ENCODE peak calls at places on chromosomes 3 and 15, in five cellular contexts. One of them, this sample, is unnamed.

GRCh38 chr3:83567935-83568334 is 1390.9 kb upstream of the CADM2 start:
- DNase-seq in A549: no peak
- DNase-seq in WTC11: no peak
- DNase-seq in HepG2: no peak
- DNase-seq in GM12878: no peak
- DNase-seq in this sample: no peak

GRCh38 chr15:69393831-69394491 is 20.2 kb upstream of the KIF23 start:
- DNase-seq in A549: peak
- DNase-seq in WTC11: no peak
- DNase-seq in HepG2: no peak
- DNase-seq in GM12878: no peak
- DNase-seq in this sample: no peak

GRCh38 chr3:13783556-13783955 is 96.3 kb downstream of the WNT7A start:
- DNase-seq in A549: no peak
- DNase-seq in WTC11: no peak
- DNase-seq in HepG2: no peak
- DNase-seq in GM12878: no peak
- DNase-seq in this sample: no peak

GRCh38 chr3:182487621-182488020 is 305.7 kb upstream of the ATP11B start:
- DNase-seq in A549: no peak
- DNase-seq in WTC11: no peak
- DNase-seq in HepG2: no peak
- DNase-seq in GM12878: no peak
- DNase-seq in this sample: no peak

GRCh38 chr3:101384426-101384825 is 64.1 kb upstream of the IMPG2 start:
- DNase-seq in A549: no peak
- DNase-seq in WTC11: no peak
- DNase-seq in HepG2: no peak
- DNase-seq in GM12878: no peak
- DNase-seq in this sample: no peak

GRCh38 chr3:182728248-182728647 is 65.1 kb upstream of the ATP11B start:
- DNase-seq in A549: no peak
- DNase-seq in WTC11: no peak
- DNase-seq in HepG2: no peak
- DNase-seq in GM12878: no peak
- DNase-seq in this sample: no peak

GRCh38 chr3:132443421-132443820 is 26.1 kb downstream of the DNAJC13 start:
- DNase-seq in A549: no peak
- DNase-seq in WTC11: no peak
- DNase-seq in HepG2: no peak
- DNase-seq in GM12878: no peak
- DNase-seq in this sample: no peak

GRCh38 chr3:147187687-147188086 is 218.7 kb downstream of the ZIC4 start:
- DNase-seq in A549: no peak
- DNase-seq in WTC11: no peak
- DNase-seq in HepG2: no peak
- DNase-seq in GM12878: no peak
- DNase-seq in this sample: no peak

GRCh38 chr3:26307805-26308204 is 314.8 kb upstream of the LRRC3B start:
- DNase-seq in A549: no peak
- DNase-seq in WTC11: no peak
- DNase-seq in HepG2: no peak
- DNase-seq in GM12878: no peak
- DNase-seq in this sample: no peak

GRCh38 chr3:54777141-54777540 is 150.7 kb downstream of the LRTM1 start:
- DNase-seq in A549: no peak
- DNase-seq in WTC11: no peak
- DNase-seq in HepG2: no peak
- DNase-seq in GM12878: no peak
- DNase-seq in this sample: no peak

GRCh38 chr3:56776551-56776950 is 25.2 kb downstream of the ARHGEF3 start:
- DNase-seq in A549: no peak
- DNase-seq in WTC11: no peak
- DNase-seq in HepG2: no peak
- DNase-seq in GM12878: no peak
- DNase-seq in this sample: no peak

GRCh38 chr15:79853492-79854328 is 43.1 kb downstream of the MTHFS start:
- DNase-seq in A549: peak
- DNase-seq in WTC11: peak
- DNase-seq in HepG2: peak
- DNase-seq in GM12878: peak
- DNase-seq in this sample: peak

GRCh38 chr15:30791239-30791638 is 112.5 kb upstream of the FAN1 start:
- DNase-seq in A549: peak
- DNase-seq in WTC11: peak
- DNase-seq in HepG2: no peak
- DNase-seq in GM12878: no peak
- DNase-seq in this sample: peak

GRCh38 chr3:177050466-177051237 is 146.6 kb downstream of the TBL1XR1 start:
- DNase-seq in A549: peak
- DNase-seq in WTC11: no peak
- DNase-seq in HepG2: peak
- DNase-seq in GM12878: no peak
- DNase-seq in this sample: no peak

GRCh38 chr3:109328202-109328601 is 9.1 kb downstream of the DPPA4 start:
- DNase-seq in A549: no peak
- DNase-seq in WTC11: no peak
- DNase-seq in HepG2: no peak
- DNase-seq in GM12878: no peak
- DNase-seq in this sample: no peak

GRCh38 chr3:193240850-193241706 is at the start of gene PLAAT1:
- DNase-seq in A549: peak
- DNase-seq in WTC11: peak
- DNase-seq in HepG2: no peak
- DNase-seq in GM12878: no peak
- DNase-seq in this sample: peak
- TF ChIP-seq ESRRA in A549: no peak
- TF ChIP-seq ESRRA in WTC11: no peak
- TF ChIP-seq ESRRA in HepG2: no peak
- TF ChIP-seq ESRRA in GM12878: no peak
- TF ChIP-seq ESRRA in this sample: no peak

DNA sequence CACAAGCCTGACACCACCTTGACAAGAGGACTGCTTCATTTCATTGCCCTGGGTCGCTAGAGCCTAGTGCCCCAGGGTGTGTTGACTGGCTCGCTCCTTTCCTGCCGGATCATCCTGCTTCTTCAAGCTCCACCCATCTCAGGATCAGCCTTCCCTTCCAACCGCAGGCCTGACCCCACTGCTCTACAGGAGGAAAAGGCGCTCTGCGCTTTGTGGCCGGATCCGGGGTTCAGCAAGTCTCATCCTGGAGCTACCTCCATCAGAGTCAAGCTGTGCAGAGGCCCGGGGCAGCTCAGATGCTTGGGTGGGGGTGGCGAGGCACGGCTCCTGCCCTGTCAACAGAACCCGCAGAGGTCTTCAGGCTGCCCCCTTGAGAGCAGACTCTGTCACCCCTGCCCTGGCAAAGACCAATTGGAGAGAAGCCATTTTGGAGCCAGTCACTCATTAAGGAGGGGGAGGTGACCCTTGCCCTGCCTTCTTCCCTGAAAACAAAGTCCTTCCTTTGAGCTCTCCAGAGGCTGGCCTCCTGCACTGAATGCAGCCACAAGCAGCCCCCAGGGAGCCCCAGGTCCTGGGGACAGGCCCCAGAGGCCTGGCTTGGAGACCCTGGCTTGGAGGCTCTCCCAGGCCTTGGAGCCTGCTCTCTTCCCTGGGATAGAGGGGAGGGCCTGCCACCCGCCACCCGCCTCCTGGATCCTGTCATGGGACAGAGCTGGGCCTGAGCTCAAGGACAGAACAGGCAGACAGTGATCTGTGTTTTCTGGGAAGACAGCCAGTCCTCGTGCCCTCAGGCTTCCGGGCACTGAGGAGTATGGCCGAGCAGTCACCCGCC is 80.3 kb downstream of the CPN2 start:
- DNase-seq in A549: no peak
- DNase-seq in WTC11: peak
- DNase-seq in HepG2: peak
- DNase-seq in GM12878: no peak
- DNase-seq in this sample: no peak
- TF ChIP-seq ESRRA in A549: no peak
- TF ChIP-seq ESRRA in WTC11: no peak
- TF ChIP-seq ESRRA in HepG2: no peak
- TF ChIP-seq ESRRA in GM12878: no peak
- TF ChIP-seq ESRRA in this sample: no peak

GRCh38 chr3:37742121-37742520 is 119.6 kb upstream of the CTDSPL start:
- DNase-seq in A549: no peak
- DNase-seq in WTC11: no peak
- DNase-seq in HepG2: no peak
- DNase-seq in GM12878: no peak
- DNase-seq in this sample: no peak
- TF ChIP-seq ESRRA in A549: no peak
- TF ChIP-seq ESRRA in WTC11: no peak
- TF ChIP-seq ESRRA in HepG2: no peak
- TF ChIP-seq ESRRA in GM12878: no peak
- TF ChIP-seq ESRRA in this sample: no peak

GRCh38 chr3:73681198-73681597 is 56.5 kb upstream of the PDZRN3 start:
- DNase-seq in A549: no peak
- DNase-seq in WTC11: no peak
- DNase-seq in HepG2: no peak
- DNase-seq in GM12878: no peak
- DNase-seq in this sample: no peak

GRCh38 chr3:73681610-73682009 is 56.9 kb upstream of the PDZRN3 start:
- DNase-seq in A549: no peak
- DNase-seq in WTC11: no peak
- DNase-seq in HepG2: no peak
- DNase-seq in GM12878: no peak
- DNase-seq in this sample: no peak

GRCh38 chr3:73687081-73688004 is 62.6 kb upstream of the PDZRN3 start:
- DNase-seq in A549: no peak
- DNase-seq in WTC11: no peak
- DNase-seq in HepG2: no peak
- DNase-seq in GM12878: no peak
- DNase-seq in this sample: no peak

GRCh38 chr3:73683706-73684105 is 59.0 kb upstream of the PDZRN3 start:
- DNase-seq in A549: no peak
- DNase-seq in WTC11: no peak
- DNase-seq in HepG2: no peak
- DNase-seq in GM12878: no peak
- DNase-seq in this sample: no peak

GRCh38 chr3:73685061-73685460 is 60.3 kb upstream of the PDZRN3 start:
- DNase-seq in A549: no peak
- DNase-seq in WTC11: no peak
- DNase-seq in HepG2: no peak
- DNase-seq in GM12878: no peak
- DNase-seq in this sample: no peak
- TF ChIP-seq ESRRA in A549: no peak
- TF ChIP-seq ESRRA in WTC11: no peak
- TF ChIP-seq ESRRA in HepG2: no peak
- TF ChIP-seq ESRRA in GM12878: no peak
- TF ChIP-seq ESRRA in this sample: no peak

GRCh38 chr3:31613131-31613626 is 80.5 kb downstream of the STT3B start:
- DNase-seq in A549: no peak
- DNase-seq in WTC11: no peak
- DNase-seq in HepG2: no peak
- DNase-seq in GM12878: no peak
- DNase-seq in this sample: no peak

GRCh38 chr3:31614162-31614921 is 81.6 kb downstream of the STT3B start:
- DNase-seq in A549: no peak
- DNase-seq in WTC11: no peak
- DNase-seq in HepG2: no peak
- DNase-seq in GM12878: no peak
- DNase-seq in this sample: no peak

GRCh38 chr3:31606453-31606852 is 73.7 kb downstream of the STT3B start:
- DNase-seq in A549: peak
- DNase-seq in WTC11: no peak
- DNase-seq in HepG2: no peak
- DNase-seq in GM12878: no peak
- DNase-seq in this sample: no peak

GRCh38 chr3:31613654-31614053 is 80.9 kb downstream of the STT3B start:
- DNase-seq in A549: no peak
- DNase-seq in WTC11: no peak
- DNase-seq in HepG2: no peak
- DNase-seq in GM12878: no peak
- DNase-seq in this sample: no peak

DNA sequence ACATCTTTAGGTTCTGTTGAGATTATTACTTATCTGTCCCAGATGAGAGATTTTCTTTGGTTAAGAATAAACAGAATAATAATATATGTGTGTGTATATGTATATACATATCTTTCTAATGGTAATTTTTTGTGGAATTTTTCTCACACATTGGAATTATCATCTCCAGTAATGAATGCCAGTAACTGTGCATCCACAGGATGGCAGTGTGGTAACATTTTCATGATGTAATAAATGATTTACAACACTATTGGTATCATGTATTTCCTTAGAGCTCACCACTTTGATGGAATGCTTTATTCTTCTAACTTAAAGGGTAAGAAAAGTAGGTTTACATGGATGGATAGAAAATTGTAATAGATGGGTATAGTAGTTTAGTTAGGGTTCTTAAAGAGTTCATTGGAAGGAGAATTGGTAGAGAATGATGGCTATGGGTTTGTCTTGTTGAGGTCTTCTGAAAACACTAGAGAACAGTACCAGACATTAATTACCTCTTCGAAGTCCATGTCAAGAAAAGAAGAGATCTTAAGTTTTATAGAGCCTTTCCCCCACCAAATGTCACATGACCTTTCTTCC is 78.1 kb downstream of the STT3B start:
- DNase-seq in A549: peak
- DNase-seq in WTC11: no peak
- DNase-seq in HepG2: peak
- DNase-seq in GM12878: no peak
- DNase-seq in this sample: no peak
- TF ChIP-seq ESRRA in A549: no peak
- TF ChIP-seq ESRRA in WTC11: no peak
- TF ChIP-seq ESRRA in HepG2: no peak
- TF ChIP-seq ESRRA in GM12878: no peak
- TF ChIP-seq ESRRA in this sample: no peak

GRCh38 chr15:85339976-85340665 is 40.3 kb upstream of the AKAP13 start:
- DNase-seq in A549: no peak
- DNase-seq in WTC11: no peak
- DNase-seq in HepG2: no peak
- DNase-seq in GM12878: no peak
- DNase-seq in this sample: no peak
- TF ChIP-seq ESRRA in A549: no peak
- TF ChIP-seq ESRRA in WTC11: no peak
- TF ChIP-seq ESRRA in HepG2: no peak
- TF ChIP-seq ESRRA in GM12878: no peak
- TF ChIP-seq ESRRA in this sample: no peak